ENCODE peak calls at places on chromosome 21, in seven cellular contexts. J is K562, U is A549, W is HepG2, K is HCT116, N is GM12878, O is H1. T is an unnamed sample.

GRCh38 chr21:14722841-14723483 is 176.8 kb upstream of the SAMSN1 start:
- DNase-seq in J (no peak), U (no peak), W (no peak), K (no peak), N (peak), O (no peak), T (no peak)

GRCh38 chr21:31526040-31526439 is 133.5 kb upstream of the SOD1 start:
- DNase-seq in J (no peak), U (peak), W (no peak), K (no peak), N (no peak), O (no peak), T (no peak)

GRCh38 chr21:34745557-34746255 is 76.9 kb downstream of the CLIC6 start:
- DNase-seq in J (peak), U (peak), W (peak), K (peak), N (peak), O (peak), T (peak)

GRCh38 chr21:27954806-27955205 is 987.9 kb upstream of the ADAMTS5 start:
- DNase-seq in J (no peak), U (no peak), W (no peak), K (no peak), N (no peak), O (no peak), T (peak)

GRCh38 chr21:35504277-35504676 is 455.2 kb upstream of the RUNX1 start:
- DNase-seq in J (no peak), U (no peak), W (no peak), K (no peak), N (no peak), O (no peak), T (no peak)

GRCh38 chr21:26140185-26140584 is 30.4 kb downstream of the APP start:
- DNase-seq in J (no peak), U (peak), W (peak), K (peak), N (no peak), O (no peak), T (peak)

GRCh38 chr21:29678616-29679015 is 261.2 kb downstream of the GRIK1 start:
- DNase-seq in J (no peak), U (no peak), W (no peak), K (no peak), N (no peak), O (no peak), T (no peak)

GRCh38 chr21:37509802-37510393 is 143.3 kb downstream of the DYRK1A start:
- DNase-seq in J (no peak), U (no peak), W (no peak), K (no peak), N (no peak), O (no peak), T (peak)

GRCh38 chr21:34865922-34866271 is 183.2 kb downstream of the RUNX1 start:
- DNase-seq in J (no peak), U (no peak), W (peak), K (no peak), N (peak), O (peak), T (no peak)

GRCh38 chr21:34692458-34693020 is 23.7 kb downstream of the CLIC6 start:
- DNase-seq in J (no peak), U (no peak), W (no peak), K (no peak), N (no peak), O (no peak), T (no peak)

GRCh38 chr21:31865429-31865970 is 7.3 kb upstream of the HUNK start:
- DNase-seq in J (no peak), U (no peak), W (no peak), K (no peak), N (no peak), O (no peak), T (no peak)

GRCh38 chr21:15301014-15301413 is 236.2 kb upstream of the NRIP1 start:
- DNase-seq in J (no peak), U (no peak), W (no peak), K (no peak), N (no peak), O (no peak), T (no peak)

GRCh38 chr21:7917729-7918128 is 2603.7 kb upstream of the TPTE start:
- DNase-seq in J (no peak), U (no peak), W (no peak), K (no peak), N (no peak), O (no peak), T (peak)

DNA sequence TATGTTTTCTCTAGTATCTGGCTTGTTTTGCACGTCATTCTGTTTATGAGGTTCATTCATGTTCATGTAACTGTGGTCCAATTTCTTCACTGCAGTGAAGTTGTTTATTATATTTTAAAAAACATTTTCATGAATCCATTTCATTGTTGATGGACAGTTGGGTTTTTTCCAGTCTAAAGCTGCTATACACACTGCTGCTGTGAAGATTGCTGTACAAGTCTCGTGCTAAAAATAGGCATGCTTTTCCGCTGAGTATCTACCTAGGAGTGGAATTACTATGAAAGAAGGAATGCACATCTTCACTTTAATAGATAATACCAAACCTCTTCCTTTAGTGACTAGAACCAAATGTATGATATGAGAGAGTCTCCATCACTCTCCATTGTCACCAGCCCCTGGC is 49.0 kb upstream of the ETS2 start:
- DNase-seq in J (no peak), U (no peak), W (no peak), K (no peak), N (no peak), O (no peak), T (peak)
- TF ChIP-seq CEBPB in J (no peak), U (no peak), W (no peak), K (no peak), N (no peak), O (no peak), T (no peak)

GRCh38 chr21:45573452-45574035 is 31.3 kb upstream of the SLC19A1 start:
- DNase-seq in J (no peak), U (no peak), W (no peak), K (no peak), N (no peak), O (no peak), T (no peak)
- TF ChIP-seq CEBPB in J (no peak), U (no peak), W (no peak), K (no peak), N (no peak), O (no peak), T (no peak)

GRCh38 chr21:33236013-33236686 is 6.4 kb downstream of the IFNAR2 start:
- DNase-seq in J (no peak), U (no peak), W (no peak), K (no peak), N (no peak), O (no peak), T (no peak)

GRCh38 chr21:33236799-33237198 is 7.1 kb downstream of the IFNAR2 start:
- DNase-seq in J (no peak), U (no peak), W (no peak), K (no peak), N (no peak), O (no peak), T (no peak)

GRCh38 chr21:33237446-33237845 is 7.7 kb downstream of the IFNAR2 start:
- DNase-seq in J (no peak), U (no peak), W (no peak), K (no peak), N (no peak), O (no peak), T (no peak)

GRCh38 chr21:33238565-33239255 is 9.0 kb downstream of the IFNAR2 start:
- DNase-seq in J (no peak), U (no peak), W (no peak), K (no peak), N (peak), O (no peak), T (no peak)

DNA sequence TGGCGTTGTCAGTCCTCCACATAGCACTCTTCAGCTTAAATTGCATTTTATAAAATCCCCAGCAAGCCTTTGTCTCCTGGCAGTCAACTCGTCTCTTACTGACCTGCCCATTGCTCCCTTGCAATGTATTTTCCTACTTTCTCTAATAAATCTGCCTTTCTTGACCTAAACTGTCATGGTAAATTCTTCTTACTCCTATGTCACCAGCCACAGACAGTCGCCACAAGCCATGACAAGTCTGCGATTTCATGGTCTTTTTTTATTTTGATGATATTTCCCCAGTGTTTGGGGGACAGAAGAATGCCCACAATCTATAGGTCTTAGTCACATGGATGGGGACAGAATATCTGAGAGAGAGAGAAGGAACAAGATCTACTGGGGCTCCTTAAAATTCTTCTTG is 8.4 kb downstream of the IFNAR2 start:
- DNase-seq in J (no peak), U (no peak), W (no peak), K (no peak), N (no peak), O (no peak), T (no peak)
- TF ChIP-seq CEBPB in J (no peak), U (no peak), W (no peak), K (no peak), N (no peak), O (no peak), T (no peak)

GRCh38 chr21:42299324-42300044 is 15.7 kb downstream of the TFF3 start:
- DNase-seq in J (no peak), U (no peak), W (no peak), K (no peak), N (no peak), O (no peak), T (no peak)
- TF ChIP-seq CEBPB in J (no peak), U (no peak), W (no peak), K (no peak), N (no peak), O (no peak), T (no peak)

T was measured in IMR-90.